ENCODE peak calls at places on chromosomes 1 and 21, in seven cellular contexts. G, M, J, W, K, U and F are unnamed samples.
A peak's percentile ranks its signal among the peaks of the same experiment; 100 is the strongest.

GRCh38 chr1:15181564-15181963 is 28.0 kb downstream of the TMEM51 start:
- DNase-seq in G (no peak), M (no peak), J (no peak), W (no peak), K (no peak), U (no peak), F (no peak)

GRCh38 chr1:200302893-200303250 is 107.0 kb downstream of the ZNF281 start:
- DNase-seq in G (peak; percentile 37), M (no peak), J (no peak), W (no peak), K (no peak), U (peak; percentile 63), F (no peak)

GRCh38 chr1:154403300-154403943 is 1.7 kb upstream of the IL6R start:
- DNase-seq in G (no peak), M (no peak), J (no peak), W (no peak), K (no peak), U (peak; percentile 64), F (no peak)

GRCh38 chr1:212162635-212163034 is 122.6 kb upstream of the PPP2R5A start:
- DNase-seq in G (peak; percentile 61), M (peak; percentile 11), J (no peak), W (no peak), K (peak; percentile 80), U (peak; percentile 65), F (no peak)

GRCh38 chr1:63108226-63108625 is 214.1 kb upstream of the FOXD3 start:
- DNase-seq in G (no peak), M (no peak), J (no peak), W (no peak), K (no peak), U (no peak), F (no peak)

GRCh38 chr1:228156941-228157351 is 7.2 kb downstream of the GJC2 start:
- DNase-seq in G (no peak), M (no peak), J (peak; percentile 65), W (no peak), K (no peak), U (no peak), F (no peak)

GRCh38 chr1:19384772-19385187 is 72.7 kb downstream of the SLC66A1 start:
- DNase-seq in G (peak; percentile 33), M (no peak), J (no peak), W (no peak), K (no peak), U (no peak), F (no peak)

GRCh38 chr1:186828612-186829542 is at the start of gene PLA2G4A:
- DNase-seq in G (peak; percentile 38), M (peak; percentile 47), J (peak; percentile 79), W (peak; percentile 21), K (peak; percentile 73), U (no peak), F (no peak)

GRCh38 chr1:93080424-93080823 is 1.3 kb downstream of the MTF2 start:
- DNase-seq in G (no peak), M (no peak), J (no peak), W (no peak), K (peak; percentile 83), U (no peak), F (no peak)

GRCh38 chr1:199279872-199280649 is 641.2 kb downstream of the PTPRC start:
- DNase-seq in G (no peak), M (no peak), J (no peak), W (no peak), K (peak; percentile 51), U (no peak), F (no peak)

GRCh38 chr21:42164064-42164789 is 54.7 kb upstream of the ABCG1 start:
- DNase-seq in G (peak; percentile 83), M (no peak), J (peak; percentile 89), W (no peak), K (no peak), U (peak; percentile 73), F (peak; percentile 86)

GRCh38 chr1:12188657-12189327 is 22.0 kb downstream of the TNFRSF1B start:
- DNase-seq in G (no peak), M (no peak), J (no peak), W (no peak), K (no peak), U (no peak), F (no peak)

GRCh38 chr1:13950637-13951036 is 250.6 kb downstream of the PRDM2 start:
- DNase-seq in G (no peak), M (no peak), J (no peak), W (no peak), K (no peak), U (no peak), F (no peak)

GRCh38 chr1:153957744-153958110 is 685 bp downstream of the CRTC2 start:
- DNase-seq in G (no peak), M (no peak), J (no peak), W (no peak), K (no peak), U (no peak), F (no peak)

GRCh38 chr1:232713785-232714184 is 83.9 kb upstream of the SIPA1L2 start:
- DNase-seq in G (no peak), M (no peak), J (no peak), W (no peak), K (no peak), U (no peak), F (no peak)

DNA sequence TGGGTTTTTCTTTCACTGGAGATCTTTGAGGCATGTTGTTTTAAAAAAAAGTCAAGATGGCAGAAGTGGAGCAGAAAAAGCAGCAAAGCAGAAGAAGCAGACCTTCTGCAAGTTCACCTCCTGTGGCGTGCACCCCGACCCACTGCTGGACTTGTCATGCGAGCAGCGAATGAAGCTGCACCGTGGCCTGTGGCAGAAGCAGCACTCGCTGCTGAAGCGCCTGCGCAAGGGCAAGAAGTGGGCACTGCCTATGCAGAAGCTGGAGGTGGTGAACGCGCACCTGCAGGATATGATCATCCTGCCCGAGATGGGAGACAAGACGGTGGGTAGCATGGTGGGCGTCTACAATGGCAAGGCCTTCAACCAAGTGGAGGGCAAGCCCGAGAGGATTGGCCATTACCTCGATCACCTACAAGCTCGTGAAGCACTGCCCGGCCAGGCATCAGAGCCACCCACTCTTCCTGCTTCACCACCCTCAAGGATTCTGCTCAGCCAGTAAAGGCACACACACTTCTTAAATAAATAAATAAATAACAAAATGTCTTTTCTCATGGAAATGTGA is 22.1 kb downstream of the METTL13 start:
- DNase-seq in G (no peak), M (no peak), J (peak; percentile 67), W (no peak), K (no peak), U (no peak), F (no peak)
- TF ChIP-seq CTCF in G (no peak), M (no peak), J (no peak), W (no peak), K (no peak), U (no peak), F (no peak)

GRCh38 chr1:21903638-21904474 is 33.3 kb downstream of the HSPG2 start:
- DNase-seq in G (no peak), M (no peak), J (peak; percentile 58), W (no peak), K (no peak), U (no peak), F (no peak)

GRCh38 chr1:21902378-21903012 is 34.6 kb downstream of the HSPG2 start:
- DNase-seq in G (no peak), M (no peak), J (no peak), W (no peak), K (no peak), U (peak; percentile 69), F (no peak)

GRCh38 chr1:21904725-21905520 is 32.2 kb downstream of the HSPG2 start:
- DNase-seq in G (peak; percentile 91), M (no peak), J (no peak), W (no peak), K (peak; percentile 90), U (peak; percentile 45), F (no peak)

GRCh38 chr1:21906173-21907078 is 30.7 kb downstream of the HSPG2 start:
- DNase-seq in G (no peak), M (no peak), J (peak; percentile 67), W (peak; percentile 65), K (peak; percentile 34), U (no peak), F (peak; percentile 97)

DNA sequence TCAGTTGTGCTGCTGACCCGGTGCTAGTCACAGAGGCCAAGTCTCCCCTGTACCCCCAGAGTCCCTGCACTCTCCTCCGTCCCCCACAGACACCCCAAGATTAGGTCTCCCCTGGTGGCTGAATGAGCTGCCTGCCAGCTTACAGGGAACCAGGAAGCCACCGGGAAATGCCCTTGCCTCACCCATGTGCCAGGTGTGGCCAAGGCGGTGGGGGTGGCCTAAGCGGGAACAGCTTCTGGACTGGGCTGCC is 32.7 kb downstream of the HSPG2 start:
- DNase-seq in G (no peak), M (no peak), J (no peak), W (no peak), K (no peak), U (no peak), F (no peak)
- TF ChIP-seq POLR2A in G (no peak), M (no peak), J (no peak), W (no peak), K (no peak), U (no peak), F (no peak)

DNA sequence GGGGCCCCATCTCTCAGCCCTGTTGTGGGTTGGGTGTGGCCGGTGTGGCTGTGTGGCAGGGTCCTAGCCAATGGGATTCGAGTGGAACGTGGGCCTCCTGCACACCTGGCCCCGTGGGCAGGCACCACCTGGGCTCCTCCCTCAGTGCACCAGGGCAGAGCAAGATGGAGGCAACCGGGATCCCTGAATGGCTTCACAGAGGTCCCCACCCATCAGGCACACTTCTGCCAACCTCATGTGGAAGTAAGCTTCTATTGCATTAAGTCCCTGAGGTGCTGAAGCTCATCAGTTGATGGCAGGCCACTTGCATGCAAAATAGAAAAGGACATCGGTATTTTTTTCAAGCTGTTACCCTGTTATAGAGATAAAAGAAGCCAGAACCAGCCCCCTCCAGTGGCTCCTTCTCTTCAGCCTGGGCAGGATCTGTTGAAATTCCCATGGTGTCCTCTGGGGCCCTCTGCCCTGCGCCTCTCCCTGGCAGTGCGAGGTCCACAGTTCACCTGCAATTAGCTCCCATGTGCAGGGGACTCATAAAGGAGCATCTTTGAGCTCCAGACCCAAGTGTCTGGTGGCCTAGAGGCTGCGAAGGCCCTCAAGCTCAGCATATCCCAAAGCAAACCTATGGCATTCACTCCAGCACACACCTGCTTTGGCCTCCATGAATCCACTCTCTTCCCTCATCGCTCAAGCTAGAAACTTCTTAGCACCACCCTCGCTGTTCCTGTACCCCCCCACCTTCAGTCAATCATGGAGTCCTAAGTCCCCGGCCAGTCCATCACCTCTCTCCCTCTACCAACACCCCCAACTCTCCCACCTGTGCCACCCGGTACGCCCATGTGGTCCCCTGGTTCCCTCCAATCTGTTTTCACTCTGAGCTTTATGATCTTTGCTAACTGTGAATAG is 2.1 kb upstream of the SLC45A1 start:
- DNase-seq in G (no peak), M (no peak), J (no peak), W (no peak), K (no peak), U (no peak), F (no peak)
- H3K4me1 ChIP-seq in G (peaks cover 24% of the 10 kb centered on the region), M (peaks cover 12% of the 10 kb centered on the region), J (peaks cover 34% of the 10 kb centered on the region), W (peaks cover 12% of the 10 kb centered on the region), K (peaks cover 10% of the 10 kb centered on the region), U (peaks cover 28% of the 10 kb centered on the region), F (peaks cover 13% of the 10 kb centered on the region)

DNA sequence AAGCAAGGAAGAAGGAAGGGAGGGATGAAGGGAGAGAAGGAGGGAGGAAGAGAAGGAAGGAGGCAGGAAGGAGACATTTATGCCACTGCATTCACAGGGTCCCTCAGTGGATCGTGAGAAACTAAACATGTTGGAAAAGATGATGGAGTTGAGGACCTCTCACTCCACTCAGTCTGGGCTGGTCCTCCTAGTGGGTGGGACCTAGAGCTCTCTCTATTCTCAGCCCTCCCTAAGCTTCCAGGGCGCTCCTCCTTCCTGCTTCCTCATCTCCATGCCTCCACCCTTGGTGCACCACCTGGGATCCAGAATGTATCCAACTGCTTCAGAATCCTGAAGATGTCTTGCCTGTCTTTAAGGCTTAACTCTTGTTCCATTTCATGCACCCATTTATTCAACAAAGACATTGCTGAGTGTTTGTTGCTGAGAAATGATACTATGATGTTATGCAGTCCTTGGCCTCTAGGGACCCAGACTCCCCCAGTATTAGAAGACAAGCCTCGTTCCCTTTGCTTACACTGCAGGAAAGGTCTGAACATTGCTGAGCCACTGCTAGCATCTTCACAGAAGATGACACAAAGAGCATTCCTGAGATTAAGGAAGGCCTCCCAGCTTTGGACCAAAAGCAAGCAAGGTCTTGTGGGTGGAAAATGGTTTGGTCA is 88.5 kb downstream of the BEND5 start:
- DNase-seq in G (no peak), M (no peak), J (no peak), W (no peak), K (no peak), U (no peak), F (no peak)
- TF ChIP-seq CTCF in G (no peak), M (no peak), J (no peak), W (no peak), K (peak; percentile 10), U (no peak), F (no peak)